ENCODE peak calls at places on chromosomes 16 and 17, in six cellular contexts. M is neural progenitor cell, B is SK-N-SH, Z is MM.1S, G is PC-3, F is GM23338. T is an unnamed sample.

GRCh38 chr16:14628806-14629611 is 1.1 kb downstream of the PARN start:
- DNase-seq in B (peak; percentile 17), F (peak; percentile 52), M (no peak), G (no peak), Z (no peak), T (no peak)

GRCh38 chr16:7161886-7162285 is 170.8 kb upstream of the RBFOX1 start:
- DNase-seq in B (no peak), F (no peak), M (no peak), G (no peak), Z (no peak), T (no peak)

GRCh38 chr17:78010759-78011158 is 52.3 kb downstream of the TNRC6C start:
- DNase-seq in F (no peak), G (no peak), Z (no peak), B (no peak), M (no peak), T (no peak)

GRCh38 chr16:71840052-71840451 is 5.7 kb upstream of the ATXN1L start:
- DNase-seq in G (no peak), B (no peak), M (no peak), Z (no peak), F (no peak), T (peak; percentile 84)

GRCh38 chr17:68314916-68315535 is 23.7 kb downstream of the ARSG start:
- DNase-seq in F (no peak), G (peak; percentile 27), M (no peak), B (no peak), Z (no peak), T (peak; percentile 38)

GRCh38 chr17:1998426-1998784 is 26.7 kb downstream of the RTN4RL1 start:
- DNase-seq in B (peak; percentile 61), G (peak; percentile 29), M (peak; percentile 51), Z (no peak), F (peak; percentile 45), T (no peak)

GRCh38 chr17:5715478-5715877 is 131.2 kb upstream of the NLRP1 start:
- DNase-seq in G (no peak), B (no peak), F (no peak), M (no peak), Z (no peak), T (peak; percentile 5)

GRCh38 chr17:56292628-56293027 is 139.4 kb downstream of the ANKFN1 start:
- DNase-seq in M (no peak), B (no peak), Z (peak; percentile 19), F (no peak), G (no peak), T (peak; percentile 53)

GRCh38 chr17:16873654-16874035 is 98.3 kb downstream of the TNFRSF13B start:
- DNase-seq in Z (no peak), B (no peak), G (no peak), M (no peak), F (no peak), T (no peak)

GRCh38 chr17:4950075-4950756 is 703 bp upstream of the ENO3 start:
- DNase-seq in G (peak; percentile 11), B (peak; percentile 82), M (peak; percentile 72), F (peak; percentile 68), Z (peak; percentile 52), T (peak; percentile 73)

GRCh38 chr16:62213763-62214162 is 177.5 kb upstream of the CDH8 start:
- DNase-seq in F (peak; percentile 77), B (no peak), Z (no peak), G (no peak), M (peak; percentile 43), T (no peak)

GRCh38 chr16:4529085-4530060 is 9.2 kb downstream of the CDIP1 start:
- DNase-seq in M (peak; percentile 52), F (peak; percentile 81), G (no peak), B (no peak), Z (peak; percentile 76), T (peak; percentile 42)

GRCh38 chr16:88591577-88592021 is 21.4 kb downstream of the ZC3H18 start:
- DNase-seq in F (no peak), B (no peak), Z (peak; percentile 7), M (no peak), G (no peak), T (peak; percentile 78)

GRCh38 chr16:77739493-77739892 is 17.2 kb downstream of the NUDT7 start:
- DNase-seq in F (no peak), M (no peak), G (no peak), Z (no peak), B (no peak), T (peak; percentile 24)

GRCh38 chr17:70239391-70239826 is 70.1 kb downstream of the KCNJ2 start:
- DNase-seq in B (no peak), G (no peak), Z (no peak), F (no peak), M (no peak), T (no peak)

GRCh38 chr16:68296693-68297092 is 14.1 kb downstream of the SLC7A6OS start:
- DNase-seq in B (no peak), M (no peak), F (no peak), Z (no peak), G (no peak), T (no peak)

GRCh38 chr17:80955078-80955477 is 36.6 kb upstream of the CHMP6 start:
- DNase-seq in G (no peak), M (no peak), B (no peak), F (no peak), Z (no peak), T (no peak)

GRCh38 chr16:28321700-28322411 is 29.5 kb downstream of the SBK1 start:
- DNase-seq in F (peak; percentile 84), Z (peak; percentile 41), G (peak; percentile 47), B (peak; percentile 80), M (peak; percentile 52), T (peak; percentile 63)

GRCh38 chr17:63786961-63787711 is 13.2 kb downstream of the DDX42 start:
- DNase-seq in F (no peak), M (no peak), G (peak; percentile 46), Z (no peak), B (no peak), T (no peak)
- H3F3A ChIP-seq in F (peaks cover 6% of the 10 kb centered on the region), M (peaks cover 4% of the 10 kb centered on the region), G (no peaks in the 10 kb centered on the region), Z (no peaks in the 10 kb centered on the region), B (peaks cover 20% of the 10 kb centered on the region), T (peaks cover 21% of the 10 kb centered on the region)

DNA sequence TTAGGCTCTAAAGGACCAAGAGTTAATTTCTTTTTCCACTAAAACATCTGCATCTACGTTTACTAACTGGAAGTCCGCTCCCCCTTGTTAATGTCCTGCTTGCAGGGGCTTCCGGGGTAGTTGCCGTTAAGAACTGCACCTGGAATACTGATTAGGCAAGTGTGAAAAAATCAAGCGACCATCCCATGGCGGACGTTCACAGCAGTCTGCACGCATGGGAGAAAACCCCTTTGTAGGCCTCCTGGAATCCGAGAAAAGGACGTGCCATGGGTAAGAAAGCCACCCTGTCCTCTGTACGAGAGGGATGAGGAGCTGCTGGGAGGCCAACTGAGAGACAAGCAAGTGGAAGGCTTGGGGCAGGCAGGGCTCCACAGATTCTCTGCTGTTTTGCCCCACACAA is 14.9 kb downstream of the SNN start:
- DNase-seq in Z (no peak), M (no peak), G (no peak), B (no peak), F (no peak), T (no peak)
- H3F3A ChIP-seq in Z (peaks cover 98% of the 10 kb centered on the region), M (peaks cover 7% of the 10 kb centered on the region), G (no peaks in the 10 kb centered on the region), B (peaks cover 22% of the 10 kb centered on the region), F (peaks cover 5% of the 10 kb centered on the region), T (peaks cover 59% of the 10 kb centered on the region)

GRCh38 chr16:50909831-50910697 is 168.2 kb downstream of the CYLD start:
- DNase-seq in Z (no peak), G (no peak), F (no peak), M (no peak), B (no peak), T (no peak)

GRCh38 chr16:50910698-50911025 is 168.8 kb downstream of the CYLD start:
- DNase-seq in G (no peak), Z (no peak), F (no peak), B (no peak), M (no peak), T (peak; percentile 6)

GRCh38 chr16:50908468-50908867 is 166.6 kb downstream of the CYLD start:
- DNase-seq in M (no peak), B (no peak), F (no peak), Z (peak; percentile 60), G (no peak), T (no peak)
- H3F3A ChIP-seq in M (no peaks in the 10 kb centered on the region), B (no peaks in the 10 kb centered on the region), F (no peaks in the 10 kb centered on the region), Z (no peaks in the 10 kb centered on the region), G (no peaks in the 10 kb centered on the region), T (no peaks in the 10 kb centered on the region)

GRCh38 chr16:53098526-53099317 is 43.9 kb downstream of the CHD9 start:
- DNase-seq in G (peak; percentile 59), B (peak; percentile 78), F (peak; percentile 55), Z (peak; percentile 74), M (peak; percentile 54), T (peak; percentile 91)
- H3F3A ChIP-seq in G (peaks cover 7% of the 10 kb centered on the region), B (peaks cover 38% of the 10 kb centered on the region), F (peaks cover 15% of the 10 kb centered on the region), Z (peaks cover 33% of the 10 kb centered on the region), M (peaks cover 35% of the 10 kb centered on the region), T (peaks cover 42% of the 10 kb centered on the region)